ENCODE peak calls at places on chromosomes 4 and X, in ten cellular contexts. One of them, this sample, is unnamed.
A peak's percentile ranks its signal among the peaks of the same experiment; 100 is the strongest.

GRCh38 chr4:82354788-82355187 is 19.0 kb downstream of the HNRNPD start:
- DNase-seq in A549: no peak
- DNase-seq in coronary artery: no peak
- DNase-seq in fibroblast of pulmonary artery: no peak
- DNase-seq in suprapubic skin: no peak
- DNase-seq in HFF-Myc: no peak
- DNase-seq in vagina: no peak
- DNase-seq in nephron progenitor cell: no peak
- DNase-seq in tibial nerve: no peak
- DNase-seq in omental fat pad: no peak
- DNase-seq in this sample: no peak

GRCh38 chr4:10259976-10260375 is 143.4 kb upstream of the WDR1 start:
- DNase-seq in A549: no peak
- DNase-seq in coronary artery: no peak
- DNase-seq in fibroblast of pulmonary artery: no peak
- DNase-seq in suprapubic skin: no peak
- DNase-seq in HFF-Myc: no peak
- DNase-seq in vagina: no peak
- DNase-seq in nephron progenitor cell: no peak
- DNase-seq in tibial nerve: no peak
- DNase-seq in omental fat pad: no peak
- DNase-seq in this sample: no peak

GRCh38 chr4:10019521-10020051 is 1.7 kb downstream of the SLC2A9 start:
- DNase-seq in A549: no peak
- DNase-seq in coronary artery: no peak
- DNase-seq in fibroblast of pulmonary artery: no peak
- DNase-seq in suprapubic skin: no peak
- DNase-seq in HFF-Myc: no peak
- DNase-seq in vagina: no peak
- DNase-seq in nephron progenitor cell: no peak
- DNase-seq in tibial nerve: no peak
- DNase-seq in omental fat pad: no peak
- DNase-seq in this sample: no peak

GRCh38 chr4:108165601-108166000 is 3.1 kb downstream of the LEF1 start:
- DNase-seq in A549: no peak
- DNase-seq in coronary artery: no peak
- DNase-seq in fibroblast of pulmonary artery: no peak
- DNase-seq in suprapubic skin: no peak
- DNase-seq in HFF-Myc: no peak
- DNase-seq in vagina: no peak
- DNase-seq in nephron progenitor cell: no peak
- DNase-seq in tibial nerve: no peak
- DNase-seq in omental fat pad: no peak
- DNase-seq in this sample: no peak

GRCh38 chrX:114626323-114626722 is 42.4 kb downstream of the HTR2C start:
- DNase-seq in A549: peak; percentile 13
- DNase-seq in coronary artery: no peak
- DNase-seq in fibroblast of pulmonary artery: peak; percentile 42
- DNase-seq in suprapubic skin: no peak
- DNase-seq in HFF-Myc: no peak
- DNase-seq in vagina: no peak
- DNase-seq in nephron progenitor cell: peak; percentile 4
- DNase-seq in tibial nerve: no peak
- DNase-seq in omental fat pad: no peak
- DNase-seq in this sample: no peak

GRCh38 chrX:120244735-120245498 is 5.7 kb upstream of the ZBTB33 start:
- DNase-seq in A549: peak; percentile 91
- DNase-seq in coronary artery: peak; percentile 86
- DNase-seq in fibroblast of pulmonary artery: peak; percentile 90
- DNase-seq in suprapubic skin: peak; percentile 84
- DNase-seq in HFF-Myc: peak; percentile 51
- DNase-seq in vagina: no peak
- DNase-seq in nephron progenitor cell: peak; percentile 57
- DNase-seq in tibial nerve: peak; percentile 65
- DNase-seq in omental fat pad: no peak
- DNase-seq in this sample: no peak

GRCh38 chr4:121827851-121828250 is 4.2 kb upstream of the CCNA2 start:
- DNase-seq in A549: peak; percentile 0
- DNase-seq in coronary artery: no peak
- DNase-seq in fibroblast of pulmonary artery: peak; percentile 36
- DNase-seq in suprapubic skin: no peak
- DNase-seq in HFF-Myc: no peak
- DNase-seq in vagina: no peak
- DNase-seq in nephron progenitor cell: no peak
- DNase-seq in tibial nerve: no peak
- DNase-seq in omental fat pad: no peak
- DNase-seq in this sample: no peak

GRCh38 chr4:183571350-183572076 is 66.7 kb downstream of the ING2 start:
- DNase-seq in A549: peak; percentile 36
- DNase-seq in coronary artery: no peak
- DNase-seq in fibroblast of pulmonary artery: peak; percentile 38
- DNase-seq in suprapubic skin: no peak
- DNase-seq in HFF-Myc: peak; percentile 16
- DNase-seq in vagina: no peak
- DNase-seq in nephron progenitor cell: no peak
- DNase-seq in tibial nerve: no peak
- DNase-seq in omental fat pad: no peak
- DNase-seq in this sample: no peak

GRCh38 chr4:86895692-86896488 is 3.7 kb upstream of the C4orf36 start:
- DNase-seq in A549: peak; percentile 68
- DNase-seq in coronary artery: no peak
- DNase-seq in fibroblast of pulmonary artery: peak; percentile 84
- DNase-seq in suprapubic skin: no peak
- DNase-seq in HFF-Myc: no peak
- DNase-seq in vagina: no peak
- DNase-seq in nephron progenitor cell: peak; percentile 28
- DNase-seq in tibial nerve: no peak
- DNase-seq in omental fat pad: no peak
- DNase-seq in this sample: no peak

GRCh38 chrX:22060451-22060940 is 28.4 kb downstream of the PHEX start:
- DNase-seq in A549: peak; percentile 16
- DNase-seq in coronary artery: no peak
- DNase-seq in fibroblast of pulmonary artery: peak; percentile 58
- DNase-seq in suprapubic skin: no peak
- DNase-seq in HFF-Myc: no peak
- DNase-seq in vagina: no peak
- DNase-seq in nephron progenitor cell: no peak
- DNase-seq in tibial nerve: no peak
- DNase-seq in omental fat pad: no peak
- DNase-seq in this sample: no peak

GRCh38 chrX:140701480-140701879 is 8.1 kb upstream of the LINC00632 start:
- DNase-seq in A549: peak; percentile 45
- DNase-seq in coronary artery: no peak
- DNase-seq in fibroblast of pulmonary artery: peak; percentile 62
- DNase-seq in suprapubic skin: no peak
- DNase-seq in HFF-Myc: no peak
- DNase-seq in vagina: no peak
- DNase-seq in nephron progenitor cell: no peak
- DNase-seq in tibial nerve: no peak
- DNase-seq in omental fat pad: no peak
- DNase-seq in this sample: no peak

GRCh38 chrX:22276781-22277180 is 4.1 kb downstream of the CBLL2 start:
- DNase-seq in A549: no peak
- DNase-seq in coronary artery: no peak
- DNase-seq in fibroblast of pulmonary artery: no peak
- DNase-seq in suprapubic skin: no peak
- DNase-seq in HFF-Myc: no peak
- DNase-seq in vagina: no peak
- DNase-seq in nephron progenitor cell: no peak
- DNase-seq in tibial nerve: no peak
- DNase-seq in omental fat pad: no peak
- DNase-seq in this sample: no peak

DNA sequence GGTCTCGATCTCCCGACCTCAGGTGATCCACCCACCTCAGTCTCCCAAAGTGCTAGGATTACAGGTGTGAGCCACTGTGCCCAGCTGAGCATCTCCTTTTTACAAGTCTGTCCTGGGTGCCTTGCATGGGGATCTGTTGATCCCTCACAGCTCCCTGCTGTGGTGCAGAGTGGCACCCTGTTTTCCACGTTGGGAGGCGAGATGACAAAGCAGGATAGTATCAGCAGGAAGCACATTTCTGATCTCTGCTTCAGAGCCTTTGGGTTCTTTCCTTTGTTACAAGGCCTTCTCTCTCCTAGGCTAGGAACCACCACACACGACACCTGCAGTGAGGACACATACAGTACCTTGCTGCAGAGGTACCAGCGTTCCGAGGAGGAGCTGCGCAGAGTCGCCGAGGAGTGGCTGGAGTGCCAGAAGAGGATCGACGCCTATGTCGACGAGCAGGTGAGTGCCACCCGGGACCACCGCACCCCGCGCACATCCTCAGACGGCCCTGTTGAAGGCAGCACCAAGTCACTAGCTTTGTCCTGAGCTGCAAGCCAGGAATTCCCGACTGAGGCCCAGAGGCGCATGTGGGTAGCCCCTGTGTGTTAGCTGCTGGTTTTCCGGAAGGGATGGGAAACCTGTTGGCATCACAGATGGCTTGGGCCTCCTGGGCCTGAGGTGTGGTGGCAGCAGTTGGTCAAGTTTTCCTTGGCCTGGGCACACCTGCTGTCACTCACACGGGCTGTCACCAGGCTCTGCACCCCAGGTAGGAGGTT is 109.6 kb downstream of the TNIP2 start:
- DNase-seq in A549: no peak
- DNase-seq in coronary artery: no peak
- DNase-seq in fibroblast of pulmonary artery: no peak
- DNase-seq in suprapubic skin: peak; percentile 54
- DNase-seq in HFF-Myc: no peak
- DNase-seq in vagina: no peak
- DNase-seq in nephron progenitor cell: no peak
- DNase-seq in tibial nerve: no peak
- DNase-seq in omental fat pad: no peak
- DNase-seq in this sample: no peak
- TF ChIP-seq CTCF in A549: no peak
- TF ChIP-seq CTCF in coronary artery: no peak
- TF ChIP-seq CTCF in fibroblast of pulmonary artery: no peak
- TF ChIP-seq CTCF in suprapubic skin: no peak
- TF ChIP-seq CTCF in HFF-Myc: no peak
- TF ChIP-seq CTCF in vagina: no peak
- TF ChIP-seq CTCF in nephron progenitor cell: no peak
- TF ChIP-seq CTCF in tibial nerve: no peak
- TF ChIP-seq CTCF in omental fat pad: no peak
- TF ChIP-seq CTCF in this sample: no peak

GRCh38 chr4:38873290-38873949 is 5.8 kb downstream of the FAM114A1 start:
- DNase-seq in A549: no peak
- DNase-seq in coronary artery: no peak
- DNase-seq in fibroblast of pulmonary artery: no peak
- DNase-seq in suprapubic skin: no peak
- DNase-seq in HFF-Myc: no peak
- DNase-seq in vagina: no peak
- DNase-seq in nephron progenitor cell: no peak
- DNase-seq in tibial nerve: no peak
- DNase-seq in omental fat pad: no peak
- DNase-seq in this sample: no peak
- TF ChIP-seq CTCF in A549: no peak
- TF ChIP-seq CTCF in coronary artery: no peak
- TF ChIP-seq CTCF in fibroblast of pulmonary artery: peak; percentile 5
- TF ChIP-seq CTCF in suprapubic skin: no peak
- TF ChIP-seq CTCF in HFF-Myc: peak; percentile 7
- TF ChIP-seq CTCF in vagina: no peak
- TF ChIP-seq CTCF in nephron progenitor cell: no peak
- TF ChIP-seq CTCF in tibial nerve: no peak
- TF ChIP-seq CTCF in omental fat pad: no peak
- TF ChIP-seq CTCF in this sample: peak; percentile 37

GRCh38 chr4:148054275-148054674 is 322.4 kb downstream of the ARHGAP10 start:
- DNase-seq in A549: peak; percentile 4
- DNase-seq in coronary artery: no peak
- DNase-seq in fibroblast of pulmonary artery: no peak
- DNase-seq in suprapubic skin: no peak
- DNase-seq in HFF-Myc: peak; percentile 10
- DNase-seq in vagina: no peak
- DNase-seq in nephron progenitor cell: no peak
- DNase-seq in tibial nerve: no peak
- DNase-seq in omental fat pad: no peak
- DNase-seq in this sample: no peak

GRCh38 chr4:148058160-148058859 is 326.4 kb downstream of the ARHGAP10 start:
- DNase-seq in A549: no peak
- DNase-seq in coronary artery: no peak
- DNase-seq in fibroblast of pulmonary artery: no peak
- DNase-seq in suprapubic skin: no peak
- DNase-seq in HFF-Myc: no peak
- DNase-seq in vagina: no peak
- DNase-seq in nephron progenitor cell: no peak
- DNase-seq in tibial nerve: no peak
- DNase-seq in omental fat pad: no peak
- DNase-seq in this sample: no peak

GRCh38 chr4:148055844-148056243 is 324.0 kb downstream of the ARHGAP10 start:
- DNase-seq in A549: no peak
- DNase-seq in coronary artery: no peak
- DNase-seq in fibroblast of pulmonary artery: no peak
- DNase-seq in suprapubic skin: no peak
- DNase-seq in HFF-Myc: no peak
- DNase-seq in vagina: no peak
- DNase-seq in nephron progenitor cell: no peak
- DNase-seq in tibial nerve: no peak
- DNase-seq in omental fat pad: no peak
- DNase-seq in this sample: no peak

GRCh38 chr4:148057425-148058020 is 325.6 kb downstream of the ARHGAP10 start:
- DNase-seq in A549: no peak
- DNase-seq in coronary artery: no peak
- DNase-seq in fibroblast of pulmonary artery: no peak
- DNase-seq in suprapubic skin: no peak
- DNase-seq in HFF-Myc: no peak
- DNase-seq in vagina: no peak
- DNase-seq in nephron progenitor cell: no peak
- DNase-seq in tibial nerve: no peak
- DNase-seq in omental fat pad: no peak
- DNase-seq in this sample: no peak

GRCh38 chr4:148056879-148057278 is 325.0 kb downstream of the ARHGAP10 start:
- DNase-seq in A549: peak; percentile 3
- DNase-seq in coronary artery: no peak
- DNase-seq in fibroblast of pulmonary artery: peak; percentile 61
- DNase-seq in suprapubic skin: no peak
- DNase-seq in HFF-Myc: peak; percentile 19
- DNase-seq in vagina: no peak
- DNase-seq in nephron progenitor cell: no peak
- DNase-seq in tibial nerve: no peak
- DNase-seq in omental fat pad: peak; percentile 36
- DNase-seq in this sample: no peak
- TF ChIP-seq CTCF in A549: no peak
- TF ChIP-seq CTCF in coronary artery: no peak
- TF ChIP-seq CTCF in fibroblast of pulmonary artery: no peak
- TF ChIP-seq CTCF in suprapubic skin: peak; percentile 15
- TF ChIP-seq CTCF in HFF-Myc: no peak
- TF ChIP-seq CTCF in vagina: no peak
- TF ChIP-seq CTCF in nephron progenitor cell: no peak
- TF ChIP-seq CTCF in tibial nerve: no peak
- TF ChIP-seq CTCF in omental fat pad: no peak
- TF ChIP-seq CTCF in this sample: no peak

GRCh38 chr4:138555584-138555983 is 313.4 kb upstream of the SLC7A11 start:
- DNase-seq in A549: peak; percentile 52
- DNase-seq in coronary artery: no peak
- DNase-seq in fibroblast of pulmonary artery: peak; percentile 53
- DNase-seq in suprapubic skin: no peak
- DNase-seq in HFF-Myc: no peak
- DNase-seq in vagina: no peak
- DNase-seq in nephron progenitor cell: no peak
- DNase-seq in tibial nerve: no peak
- DNase-seq in omental fat pad: no peak
- DNase-seq in this sample: no peak
- TF ChIP-seq CTCF in A549: no peak
- TF ChIP-seq CTCF in coronary artery: no peak
- TF ChIP-seq CTCF in fibroblast of pulmonary artery: peak; percentile 45
- TF ChIP-seq CTCF in suprapubic skin: no peak
- TF ChIP-seq CTCF in HFF-Myc: peak; percentile 42
- TF ChIP-seq CTCF in vagina: no peak
- TF ChIP-seq CTCF in nephron progenitor cell: no peak
- TF ChIP-seq CTCF in tibial nerve: no peak
- TF ChIP-seq CTCF in omental fat pad: no peak
- TF ChIP-seq CTCF in this sample: peak; percentile 30

GRCh38 chrX:11105080-11105479 is 6.1 kb upstream of the HCCS start:
- DNase-seq in A549: peak; percentile 13
- DNase-seq in coronary artery: no peak
- DNase-seq in fibroblast of pulmonary artery: peak; percentile 43
- DNase-seq in suprapubic skin: no peak
- DNase-seq in HFF-Myc: no peak
- DNase-seq in vagina: no peak
- DNase-seq in nephron progenitor cell: no peak
- DNase-seq in tibial nerve: no peak
- DNase-seq in omental fat pad: no peak
- DNase-seq in this sample: no peak
- TF ChIP-seq CTCF in A549: no peak
- TF ChIP-seq CTCF in coronary artery: no peak
- TF ChIP-seq CTCF in fibroblast of pulmonary artery: no peak
- TF ChIP-seq CTCF in suprapubic skin: no peak
- TF ChIP-seq CTCF in HFF-Myc: no peak
- TF ChIP-seq CTCF in vagina: no peak
- TF ChIP-seq CTCF in nephron progenitor cell: no peak
- TF ChIP-seq CTCF in tibial nerve: no peak
- TF ChIP-seq CTCF in omental fat pad: no peak
- TF ChIP-seq CTCF in this sample: no peak

This sample was measured in chondrocyte.